ENCODE peak calls at places on chromosomes 6 and 20, in nine cellular contexts. One of them, this sample, is unnamed.

GRCh38 chr20:10571313-10571815 is 102.4 kb downstream of the JAG1 start:
- DNase-seq in heart left ventricle: no peak
- DNase-seq in fibroblast of lung: no peak
- DNase-seq in colonic mucosa: no peak
- DNase-seq in lower lobe of right lung: no peak
- DNase-seq in dorsolateral prefrontal cortex: no peak
- DNase-seq in testis: no peak
- DNase-seq in tibial artery: no peak
- DNase-seq in PC-9: no peak
- DNase-seq in this sample: no peak

GRCh38 chr6:79005024-79005423 is 73.0 kb downstream of the PHIP start:
- DNase-seq in heart left ventricle: no peak
- DNase-seq in fibroblast of lung: no peak
- DNase-seq in colonic mucosa: no peak
- DNase-seq in lower lobe of right lung: no peak
- DNase-seq in dorsolateral prefrontal cortex: no peak
- DNase-seq in testis: no peak
- DNase-seq in tibial artery: no peak
- DNase-seq in PC-9: no peak
- DNase-seq in this sample: no peak

GRCh38 chr6:33819021-33819420 is 15.2 kb upstream of the MLN start:
- DNase-seq in heart left ventricle: no peak
- DNase-seq in fibroblast of lung: no peak
- DNase-seq in colonic mucosa: no peak
- DNase-seq in lower lobe of right lung: no peak
- DNase-seq in dorsolateral prefrontal cortex: no peak
- DNase-seq in testis: no peak
- DNase-seq in tibial artery: no peak
- DNase-seq in PC-9: no peak
- DNase-seq in this sample: no peak

GRCh38 chr6:143103916-143104315 is 43.2 kb downstream of the AIG1 start:
- DNase-seq in heart left ventricle: no peak
- DNase-seq in fibroblast of lung: no peak
- DNase-seq in colonic mucosa: no peak
- DNase-seq in lower lobe of right lung: no peak
- DNase-seq in dorsolateral prefrontal cortex: no peak
- DNase-seq in testis: no peak
- DNase-seq in tibial artery: no peak
- DNase-seq in PC-9: no peak
- DNase-seq in this sample: no peak

GRCh38 chr6:149680490-149680889 is 32.0 kb upstream of the KATNA1 start:
- DNase-seq in heart left ventricle: no peak
- DNase-seq in fibroblast of lung: no peak
- DNase-seq in colonic mucosa: no peak
- DNase-seq in lower lobe of right lung: no peak
- DNase-seq in dorsolateral prefrontal cortex: no peak
- DNase-seq in testis: no peak
- DNase-seq in tibial artery: no peak
- DNase-seq in PC-9: no peak
- DNase-seq in this sample: no peak

GRCh38 chr20:17556842-17557674 is 12.8 kb upstream of the DSTN start:
- DNase-seq in heart left ventricle: peak; percentile 78
- DNase-seq in fibroblast of lung: no peak
- DNase-seq in colonic mucosa: peak; percentile 58
- DNase-seq in lower lobe of right lung: peak; percentile 74
- DNase-seq in dorsolateral prefrontal cortex: no peak
- DNase-seq in testis: no peak
- DNase-seq in tibial artery: peak; percentile 83
- DNase-seq in PC-9: peak; percentile 56
- DNase-seq in this sample: peak; percentile 63

GRCh38 chr6:4349323-4349722 is 213.9 kb upstream of the ECI2 start:
- DNase-seq in heart left ventricle: no peak
- DNase-seq in fibroblast of lung: no peak
- DNase-seq in colonic mucosa: no peak
- DNase-seq in lower lobe of right lung: no peak
- DNase-seq in dorsolateral prefrontal cortex: no peak
- DNase-seq in testis: no peak
- DNase-seq in tibial artery: no peak
- DNase-seq in PC-9: no peak
- DNase-seq in this sample: no peak

GRCh38 chr20:36881331-36881730 is 5.4 kb downstream of the TLDC2 start:
- DNase-seq in heart left ventricle: no peak
- DNase-seq in fibroblast of lung: no peak
- DNase-seq in colonic mucosa: no peak
- DNase-seq in lower lobe of right lung: no peak
- DNase-seq in dorsolateral prefrontal cortex: no peak
- DNase-seq in testis: no peak
- DNase-seq in tibial artery: no peak
- DNase-seq in PC-9: no peak
- DNase-seq in this sample: no peak

GRCh38 chr6:100167585-100167984 is 173.6 kb upstream of the MCHR2 start:
- DNase-seq in heart left ventricle: no peak
- DNase-seq in fibroblast of lung: no peak
- DNase-seq in colonic mucosa: no peak
- DNase-seq in lower lobe of right lung: no peak
- DNase-seq in dorsolateral prefrontal cortex: no peak
- DNase-seq in testis: no peak
- DNase-seq in tibial artery: no peak
- DNase-seq in PC-9: no peak
- DNase-seq in this sample: no peak

GRCh38 chr20:13588049-13588448 is 50.7 kb downstream of the TASP1 start:
- DNase-seq in heart left ventricle: no peak
- DNase-seq in fibroblast of lung: no peak
- DNase-seq in colonic mucosa: no peak
- DNase-seq in lower lobe of right lung: no peak
- DNase-seq in dorsolateral prefrontal cortex: no peak
- DNase-seq in testis: no peak
- DNase-seq in tibial artery: no peak
- DNase-seq in PC-9: no peak
- DNase-seq in this sample: no peak

GRCh38 chr20:1524004-1524403 is 32.8 kb upstream of the SIRPB2 start:
- DNase-seq in heart left ventricle: no peak
- DNase-seq in fibroblast of lung: no peak
- DNase-seq in colonic mucosa: no peak
- DNase-seq in lower lobe of right lung: no peak
- DNase-seq in dorsolateral prefrontal cortex: no peak
- DNase-seq in testis: no peak
- DNase-seq in tibial artery: no peak
- DNase-seq in PC-9: no peak
- DNase-seq in this sample: no peak

GRCh38 chr20:63968928-63969760 is 586 bp downstream of the ZNF512B start:
- DNase-seq in heart left ventricle: peak; percentile 45
- DNase-seq in fibroblast of lung: no peak
- DNase-seq in colonic mucosa: no peak
- DNase-seq in lower lobe of right lung: no peak
- DNase-seq in dorsolateral prefrontal cortex: peak; percentile 38
- DNase-seq in testis: peak; percentile 15
- DNase-seq in tibial artery: no peak
- DNase-seq in PC-9: peak; percentile 28
- DNase-seq in this sample: no peak

GRCh38 chr6:129697788-129698187 is 12.2 kb downstream of the ARHGAP18 start:
- DNase-seq in heart left ventricle: no peak
- DNase-seq in fibroblast of lung: no peak
- DNase-seq in colonic mucosa: no peak
- DNase-seq in lower lobe of right lung: no peak
- DNase-seq in dorsolateral prefrontal cortex: no peak
- DNase-seq in testis: no peak
- DNase-seq in tibial artery: no peak
- DNase-seq in PC-9: no peak
- DNase-seq in this sample: no peak

DNA sequence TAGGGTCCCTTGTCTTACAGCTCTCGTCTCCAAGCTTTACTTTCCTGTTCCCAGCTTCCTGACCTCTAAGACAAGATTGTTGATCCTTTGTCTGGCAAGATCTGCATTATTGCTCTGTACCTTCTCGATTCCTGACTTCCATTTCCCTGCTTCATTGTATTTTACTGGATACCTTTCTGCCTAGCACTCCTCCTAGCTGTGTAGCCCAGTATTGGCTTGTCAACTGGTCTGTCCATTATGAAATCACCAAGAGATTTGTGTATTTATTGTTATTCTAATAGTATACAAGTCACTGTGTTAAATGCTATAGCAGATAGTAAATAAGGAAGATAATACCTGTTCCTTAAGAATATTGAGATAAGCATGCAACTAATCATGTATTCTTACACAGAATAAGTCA is 305.4 kb downstream of the CDKAL1 start:
- DNase-seq in heart left ventricle: no peak
- DNase-seq in fibroblast of lung: no peak
- DNase-seq in colonic mucosa: no peak
- DNase-seq in lower lobe of right lung: no peak
- DNase-seq in dorsolateral prefrontal cortex: no peak
- DNase-seq in testis: no peak
- DNase-seq in tibial artery: no peak
- DNase-seq in PC-9: no peak
- DNase-seq in this sample: no peak
- TF ChIP-seq CTCF in heart left ventricle: no peak
- TF ChIP-seq CTCF in fibroblast of lung: no peak
- TF ChIP-seq CTCF in colonic mucosa: no peak
- TF ChIP-seq CTCF in lower lobe of right lung: no peak
- TF ChIP-seq CTCF in dorsolateral prefrontal cortex: no peak
- TF ChIP-seq CTCF in testis: no peak
- TF ChIP-seq CTCF in tibial artery: no peak
- TF ChIP-seq CTCF in PC-9: no peak
- TF ChIP-seq CTCF in this sample: no peak

GRCh38 chr20:49186535-49187329 is 1.4 kb downstream of the STAU1 start:
- DNase-seq in heart left ventricle: peak; percentile 49
- DNase-seq in fibroblast of lung: peak; percentile 63
- DNase-seq in colonic mucosa: peak; percentile 84
- DNase-seq in lower lobe of right lung: peak; percentile 64
- DNase-seq in dorsolateral prefrontal cortex: no peak
- DNase-seq in testis: peak; percentile 78
- DNase-seq in tibial artery: peak; percentile 72
- DNase-seq in PC-9: peak; percentile 52
- DNase-seq in this sample: peak; percentile 79

GRCh38 chr20:49184691-49185070 is 3.5 kb downstream of the STAU1 start:
- DNase-seq in heart left ventricle: no peak
- DNase-seq in fibroblast of lung: no peak
- DNase-seq in colonic mucosa: no peak
- DNase-seq in lower lobe of right lung: no peak
- DNase-seq in dorsolateral prefrontal cortex: no peak
- DNase-seq in testis: no peak
- DNase-seq in tibial artery: no peak
- DNase-seq in PC-9: no peak
- DNase-seq in this sample: no peak

GRCh38 chr20:49187330-49188100 is 619 bp downstream of the STAU1 start:
- DNase-seq in heart left ventricle: peak; percentile 20
- DNase-seq in fibroblast of lung: no peak
- DNase-seq in colonic mucosa: peak; percentile 36
- DNase-seq in lower lobe of right lung: peak; percentile 70
- DNase-seq in dorsolateral prefrontal cortex: no peak
- DNase-seq in testis: peak; percentile 28
- DNase-seq in tibial artery: no peak
- DNase-seq in PC-9: no peak
- DNase-seq in this sample: peak; percentile 50

GRCh38 chr20:49183444-49183843 is 4.7 kb downstream of the STAU1 start:
- DNase-seq in heart left ventricle: no peak
- DNase-seq in fibroblast of lung: no peak
- DNase-seq in colonic mucosa: no peak
- DNase-seq in lower lobe of right lung: no peak
- DNase-seq in dorsolateral prefrontal cortex: no peak
- DNase-seq in testis: no peak
- DNase-seq in tibial artery: no peak
- DNase-seq in PC-9: no peak
- DNase-seq in this sample: no peak

DNA sequence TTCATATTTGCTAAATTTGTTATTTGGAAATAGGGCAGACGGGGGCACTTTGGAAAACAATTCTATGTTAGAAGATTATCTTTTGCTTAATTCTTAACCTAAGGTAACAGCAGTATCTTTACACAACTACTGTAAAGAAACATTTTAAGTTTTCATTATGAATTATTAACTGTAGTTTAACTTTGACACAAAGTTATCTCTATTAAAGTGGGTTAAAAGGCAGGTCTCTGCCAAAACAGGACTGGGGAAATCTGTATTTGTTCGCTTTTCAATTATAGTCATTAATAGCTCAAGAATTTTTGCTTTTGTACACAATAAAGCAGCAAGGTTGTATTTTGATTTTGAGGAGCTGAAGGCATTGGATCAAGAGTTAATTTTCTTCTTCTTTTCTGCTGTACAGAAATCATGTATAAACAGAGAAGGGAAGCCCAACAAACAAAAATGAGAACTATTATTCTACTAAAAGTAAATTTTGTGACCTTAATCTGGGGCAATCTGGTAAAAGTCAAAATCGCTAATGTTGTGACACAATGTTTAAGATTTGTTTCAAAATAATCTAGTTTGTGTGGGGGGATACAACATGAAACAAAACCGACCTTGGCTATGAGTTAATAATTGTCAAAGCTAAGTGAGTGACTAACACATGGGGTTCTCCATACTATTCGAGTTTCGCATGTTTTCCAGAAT is 2.9 kb downstream of the STAU1 start:
- DNase-seq in heart left ventricle: no peak
- DNase-seq in fibroblast of lung: no peak
- DNase-seq in colonic mucosa: no peak
- DNase-seq in lower lobe of right lung: no peak
- DNase-seq in dorsolateral prefrontal cortex: no peak
- DNase-seq in testis: no peak
- DNase-seq in tibial artery: no peak
- DNase-seq in PC-9: no peak
- DNase-seq in this sample: no peak
- H3K27ac ChIP-seq in heart left ventricle: no peak overlapping the region
- H3K27ac ChIP-seq in fibroblast of lung: no peak overlapping the region
- H3K27ac ChIP-seq in colonic mucosa: no peak overlapping the region
- H3K27ac ChIP-seq in lower lobe of right lung: no peak overlapping the region
- H3K27ac ChIP-seq in dorsolateral prefrontal cortex: no peak overlapping the region
- H3K27ac ChIP-seq in testis: no peak overlapping the region
- H3K27ac ChIP-seq in tibial artery: no peak overlapping the region
- H3K27ac ChIP-seq in PC-9: no peak overlapping the region
- H3K27ac ChIP-seq in this sample: no peak overlapping the region

GRCh38 chr6:9040718-9041117 is 605.4 kb upstream of the SLC35B3 start:
- DNase-seq in heart left ventricle: no peak
- DNase-seq in fibroblast of lung: no peak
- DNase-seq in colonic mucosa: no peak
- DNase-seq in lower lobe of right lung: no peak
- DNase-seq in dorsolateral prefrontal cortex: no peak
- DNase-seq in testis: no peak
- DNase-seq in tibial artery: no peak
- DNase-seq in PC-9: no peak
- DNase-seq in this sample: no peak

GRCh38 chr6:9044426-9044825 is 609.1 kb upstream of the SLC35B3 start:
- DNase-seq in heart left ventricle: no peak
- DNase-seq in fibroblast of lung: no peak
- DNase-seq in colonic mucosa: no peak
- DNase-seq in lower lobe of right lung: no peak
- DNase-seq in dorsolateral prefrontal cortex: no peak
- DNase-seq in testis: no peak
- DNase-seq in tibial artery: no peak
- DNase-seq in PC-9: no peak
- DNase-seq in this sample: no peak

GRCh38 chr6:9039258-9039657 is 603.9 kb upstream of the SLC35B3 start:
- DNase-seq in heart left ventricle: no peak
- DNase-seq in fibroblast of lung: no peak
- DNase-seq in colonic mucosa: no peak
- DNase-seq in lower lobe of right lung: no peak
- DNase-seq in dorsolateral prefrontal cortex: no peak
- DNase-seq in testis: no peak
- DNase-seq in tibial artery: no peak
- DNase-seq in PC-9: no peak
- DNase-seq in this sample: no peak
- TF ChIP-seq CTCF in heart left ventricle: no peak
- TF ChIP-seq CTCF in fibroblast of lung: no peak
- TF ChIP-seq CTCF in colonic mucosa: no peak
- TF ChIP-seq CTCF in lower lobe of right lung: no peak
- TF ChIP-seq CTCF in dorsolateral prefrontal cortex: no peak
- TF ChIP-seq CTCF in testis: no peak
- TF ChIP-seq CTCF in tibial artery: no peak
- TF ChIP-seq CTCF in PC-9: no peak
- TF ChIP-seq CTCF in this sample: peak; percentile 13

GRCh38 chr6:15023448-15023847 is 222.4 kb upstream of the JARID2 start:
- DNase-seq in heart left ventricle: no peak
- DNase-seq in fibroblast of lung: no peak
- DNase-seq in colonic mucosa: no peak
- DNase-seq in lower lobe of right lung: no peak
- DNase-seq in dorsolateral prefrontal cortex: no peak
- DNase-seq in testis: no peak
- DNase-seq in tibial artery: no peak
- DNase-seq in PC-9: peak; percentile 38
- DNase-seq in this sample: no peak
- H3K27ac ChIP-seq in heart left ventricle: no peak overlapping the region
- H3K27ac ChIP-seq in fibroblast of lung: no peak overlapping the region
- H3K27ac ChIP-seq in colonic mucosa: no peak overlapping the region
- H3K27ac ChIP-seq in lower lobe of right lung: no peak overlapping the region
- H3K27ac ChIP-seq in dorsolateral prefrontal cortex: no peak overlapping the region
- H3K27ac ChIP-seq in testis: no peak overlapping the region
- H3K27ac ChIP-seq in tibial artery: no peak overlapping the region
- H3K27ac ChIP-seq in PC-9: no peak overlapping the region
- H3K27ac ChIP-seq in this sample: no peak overlapping the region

This sample was measured in RWPE1.